ENCODE peak calls at places on chromosomes 6 and 20, in seven cellular contexts. W is NCI-H1105, O is caudate nucleus, G is HCEC 1CT, U is left cardiac atrium, R is AG08395, J is H54. I is an unnamed sample.

GRCh38 chr6:408599-409102 is 17.1 kb downstream of the IRF4 start:
- DNase-seq in W (no peak), O (no peak), G (peak), U (peak), R (peak), J (peak), I (no peak)

GRCh38 chr6:11280394-11280793 is 47.9 kb upstream of the NEDD9 start:
- DNase-seq in W (no peak), O (no peak), G (no peak), U (no peak), R (no peak), J (no peak), I (no peak)

GRCh38 chr6:7684076-7684475 is 41.8 kb upstream of the BMP6 start:
- DNase-seq in W (no peak), O (no peak), G (no peak), U (no peak), R (no peak), J (no peak), I (no peak)

GRCh38 chr20:57782631-57783041 is 72.8 kb upstream of the PMEPA1 start:
- DNase-seq in W (no peak), O (no peak), G (no peak), U (no peak), R (no peak), J (no peak), I (no peak)

GRCh38 chr20:49160057-49160929 is 27.8 kb downstream of the STAU1 start:
- DNase-seq in W (no peak), O (no peak), G (no peak), U (no peak), R (no peak), J (no peak), I (no peak)

GRCh38 chr6:14270925-14271791 is 153.6 kb downstream of the CD83 start:
- DNase-seq in W (no peak), O (no peak), G (peak), U (peak), R (peak), J (peak), I (no peak)

GRCh38 chr6:113591896-113592827 is 265.0 kb upstream of the MARCKS start:
- DNase-seq in W (peak), O (no peak), G (no peak), U (no peak), R (no peak), J (no peak), I (no peak)

GRCh38 chr6:33979750-33980149 is 166.1 kb downstream of the GRM4 start:
- DNase-seq in W (no peak), O (no peak), G (no peak), U (no peak), R (no peak), J (no peak), I (no peak)

GRCh38 chr6:83854766-83855165 is 1.6 kb downstream of the RIPPLY2 start:
- DNase-seq in W (no peak), O (no peak), G (no peak), U (no peak), R (no peak), J (no peak), I (no peak)

GRCh38 chr6:148251286-148251685 is 91.4 kb upstream of the SASH1 start:
- DNase-seq in W (no peak), O (no peak), G (peak), U (no peak), R (peak), J (no peak), I (no peak)

GRCh38 chr20:48523191-48523757 is 304.5 kb downstream of the PREX1 start:
- DNase-seq in W (no peak), O (no peak), G (no peak), U (no peak), R (peak), J (peak), I (no peak)

GRCh38 chr6:166308769-166309589 is 787 bp upstream of the PRR18 start:
- DNase-seq in W (peak), O (no peak), G (no peak), U (no peak), R (no peak), J (no peak), I (no peak)

GRCh38 chr6:138403324-138403800 is 661 bp upstream of the HEBP2 start:
- DNase-seq in W (peak), O (no peak), G (peak), U (peak), R (peak), J (peak), I (peak)

GRCh38 chr6:163943647-163944395 is 529.3 kb downstream of the QKI start:
- DNase-seq in W (no peak), O (no peak), G (no peak), U (no peak), R (peak), J (no peak), I (peak)

GRCh38 chr20:25398363-25399037 is 7.9 kb upstream of the ABHD12 start:
- DNase-seq in W (no peak), O (no peak), G (no peak), U (no peak), R (no peak), J (no peak), I (no peak)

GRCh38 chr6:110511401-110511800 is 35.0 kb upstream of the SLC22A16 start:
- DNase-seq in W (no peak), O (no peak), G (no peak), U (no peak), R (no peak), J (no peak), I (no peak)

GRCh38 chr6:152948150-152948768 is 34.6 kb downstream of the FBXO5 start:
- DNase-seq in W (peak), O (no peak), G (peak), U (no peak), R (peak), J (no peak), I (no peak)

GRCh38 chr6:143556529-143556928 is 45.0 kb upstream of the FUCA2 start:
- DNase-seq in W (no peak), O (no peak), G (peak), U (no peak), R (peak), J (peak), I (no peak)

GRCh38 chr6:108115598-108116058 is 41.1 kb upstream of the OSTM1 start:
- DNase-seq in W (peak), O (no peak), G (peak), U (peak), R (peak), J (no peak), I (peak)

GRCh38 chr6:72238900-72239299 is 352.6 kb downstream of the RIMS1 start:
- DNase-seq in W (no peak), O (no peak), G (peak), U (no peak), R (no peak), J (no peak), I (no peak)

GRCh38 chr6:168180548-168181011 is 101.6 kb upstream of the FRMD1 start:
- DNase-seq in W (no peak), O (no peak), G (no peak), U (no peak), R (no peak), J (no peak), I (no peak)

GRCh38 chr6:55617272-55617671 is 38.3 kb upstream of the HMGCLL1 start:
- DNase-seq in W (peak), O (no peak), G (peak), U (no peak), R (peak), J (peak), I (no peak)

GRCh38 chr20:35039146-35039545 is 53.5 kb downstream of the TRPC4AP start:
- DNase-seq in W (no peak), O (no peak), G (no peak), U (no peak), R (no peak), J (no peak), I (no peak)

GRCh38 chr20:47502801-47503239 is 1.1 kb downstream of the NCOA3 start:
- DNase-seq in W (no peak), O (no peak), G (peak), U (no peak), R (peak), J (no peak), I (no peak)